ENCODE peak calls at places on chromosomes 2 and 18, in ten cellular contexts. G is neural progenitor cell; M is head of caudate nucleus; X is HFFc6; W is GDM1; O is amygdala; J is LHCN-M2; E is stimulated activated CD4-positive, alpha-beta T cell treated with anti-CD3 and anti-CD28 coated beads, Interleukin-4, amount 100 ng/mL, for 4 hours; V is Calu3; C is activated CD8-positive, alpha-beta memory T cell treated with anti-CD3 and anti-CD28 coated beads, Interleukin-2, amount 50 U/mL, for 48 hours. D is an unnamed sample.

GRCh38 chr2:97718051-97718882 is 4.9 kb downstream of the ZAP70 start:
- DNase-seq in G (no peak), W (peak), C (peak), J (no peak), O (no peak), V (no peak), M (no peak), E (peak), X (no peak), D (no peak)

GRCh38 chr2:176545627-176546026 is 276.4 kb downstream of the MTX2 start:
- DNase-seq in V (no peak), C (no peak), X (no peak), M (no peak), J (no peak), O (no peak), E (no peak), G (no peak), W (no peak), D (no peak)

GRCh38 chr2:102667072-102667471 is 47.7 kb downstream of the SLC9A2 start:
- DNase-seq in W (no peak), V (no peak), O (no peak), E (no peak), X (no peak), G (no peak), M (no peak), C (no peak), J (no peak), D (no peak)

GRCh38 chr2:36459725-36460137 is 104.2 kb downstream of the CRIM1 start:
- DNase-seq in M (no peak), E (no peak), G (peak), O (peak), C (no peak), W (no peak), J (peak), X (no peak), V (peak), D (peak)

GRCh38 chr2:168686485-168687191 is 115.8 kb upstream of the NOSTRIN start:
- DNase-seq in M (no peak), G (no peak), V (no peak), C (no peak), J (peak), W (no peak), O (no peak), E (no peak), X (no peak), D (no peak)

GRCh38 chr2:127675335-127676261 is at the start of gene LIMS2:
- DNase-seq in M (no peak), G (peak), O (peak), X (peak), C (peak), J (peak), W (no peak), V (peak), E (no peak), D (no peak)

GRCh38 chr18:44969214-44969842 is 288.6 kb downstream of the SETBP1 start:
- DNase-seq in G (no peak), V (no peak), W (no peak), J (no peak), O (no peak), X (no peak), E (no peak), C (no peak), M (no peak), D (no peak)

GRCh38 chr2:172909454-172909853 is 166.2 kb upstream of the MAP3K20 start:
- DNase-seq in E (no peak), C (no peak), J (no peak), G (no peak), V (no peak), M (no peak), X (no peak), O (no peak), W (no peak), D (no peak)

GRCh38 chr2:21664083-21664482 is 540.3 kb downstream of the TDRD15 start:
- DNase-seq in W (no peak), G (no peak), J (no peak), V (no peak), O (no peak), M (no peak), C (no peak), X (no peak), E (no peak), D (no peak)

GRCh38 chr2:119710281-119710680 is 31.3 kb downstream of the TMEM177 start:
- DNase-seq in O (no peak), X (no peak), M (no peak), J (no peak), C (no peak), V (no peak), W (no peak), E (no peak), G (no peak), D (no peak)

GRCh38 chr2:232327089-232328037 is 51.2 kb upstream of the ALPP start:
- DNase-seq in E (peak), O (peak), X (peak), C (peak), G (peak), W (peak), J (peak), M (peak), V (peak), D (peak)

GRCh38 chr2:224893848-224894247 is 148.4 kb downstream of the DOCK10 start:
- DNase-seq in W (no peak), C (no peak), O (no peak), X (no peak), G (no peak), V (no peak), M (no peak), E (no peak), J (no peak), D (no peak)

GRCh38 chr2:47339745-47340541 is 63.0 kb upstream of the MSH2 start:
- DNase-seq in C (no peak), W (no peak), E (no peak), V (peak), M (no peak), X (peak), J (peak), G (no peak), O (no peak), D (no peak)

GRCh38 chr18:33577688-33578370 is at the start of gene ASXL3:
- DNase-seq in C (no peak), O (peak), V (peak), J (no peak), X (no peak), M (peak), W (no peak), E (no peak), G (peak), D (peak)

GRCh38 chr18:31631526-31631925 is 39.8 kb downstream of the TTR start:
- DNase-seq in C (no peak), J (no peak), M (no peak), W (no peak), E (no peak), V (no peak), X (no peak), O (no peak), G (no peak), D (no peak)

GRCh38 chr2:160214461-160215055 is 14.5 kb upstream of the ITGB6 start:
- DNase-seq in M (no peak), W (no peak), E (no peak), X (peak), J (peak), C (no peak), G (no peak), O (no peak), V (peak), D (no peak)

GRCh38 chr18:7545734-7546133 is 21.4 kb upstream of the PTPRM start:
- DNase-seq in M (no peak), W (no peak), O (no peak), V (no peak), E (no peak), X (no peak), G (no peak), C (no peak), J (no peak), D (no peak)

GRCh38 chr2:241391892-241392665 is 36.0 kb downstream of the FARP2 start:
- DNase-seq in X (peak), M (peak), E (no peak), J (peak), W (no peak), V (peak), G (peak), O (peak), C (no peak), D (peak)

GRCh38 chr2:216188956-216189355 is 79.8 kb downstream of the XRCC5 start:
- DNase-seq in X (peak), W (no peak), J (no peak), G (no peak), O (no peak), C (no peak), E (no peak), M (no peak), V (no peak), D (no peak)

GRCh38 chr2:56127013-56127772 is 56.6 kb upstream of the CCDC85A start:
- DNase-seq in M (no peak), J (no peak), O (no peak), W (no peak), G (no peak), X (no peak), E (no peak), V (no peak), C (no peak), D (no peak)

GRCh38 chr2:144259332-144259731 is 260.6 kb downstream of the ZEB2 start:
- DNase-seq in E (no peak), W (no peak), M (no peak), C (no peak), J (peak), X (no peak), O (no peak), V (no peak), G (no peak), D (no peak)

GRCh38 chr18:74430231-74430630 is 26.9 kb downstream of the DIPK1C start:
- DNase-seq in M (no peak), O (no peak), X (no peak), J (no peak), W (no peak), C (no peak), G (no peak), E (no peak), V (no peak), D (no peak)

GRCh38 chr2:6183231-6183630 is 491.0 kb downstream of the SOX11 start:
- DNase-seq in O (no peak), V (no peak), C (no peak), X (no peak), W (no peak), M (no peak), E (no peak), J (no peak), G (no peak), D (no peak)

GRCh38 chr2:240338274-240338673 is 97.2 kb upstream of the GPC1 start:
- DNase-seq in W (no peak), V (no peak), E (no peak), C (no peak), O (no peak), J (no peak), G (no peak), X (no peak), M (no peak), D (no peak)

GRCh38 chr2:99789851-99790250 is 300.0 kb upstream of the REV1 start:
- DNase-seq in G (no peak), W (no peak), X (no peak), E (no peak), V (no peak), C (no peak), O (no peak), M (no peak), J (no peak), D (no peak)

D was measured in globus pallidus.